ENCODE peak calls at places on chromosomes 13 and 19, in nine cellular contexts. D is fibroblast of the aortic adventitia, F is cardiac muscle cell, X is fibroblast of mammary gland, C is heart right ventricle, P is keratinocyte, A is HCT116, N is IMR-90, R is transverse colon. J is an unnamed sample.

GRCh38 chr13:100440756-100441421 is 147.7 kb downstream of the GGACT start:
- DNase-seq in A (no peak), P (no peak), D (peak), F (no peak), C (no peak), R (no peak), X (peak), N (peak), J (peak)

GRCh38 chr19:32708457-32708856 is 11.1 kb upstream of the TDRD12 start:
- DNase-seq in D (no peak), F (no peak), C (no peak), P (no peak), A (no peak), X (no peak), R (no peak), N (no peak), J (no peak)

GRCh38 chr13:109376936-109377335 is 409.4 kb downstream of the IRS2 start:
- DNase-seq in P (no peak), R (no peak), F (no peak), N (no peak), C (no peak), A (no peak), X (no peak), D (no peak), J (no peak)

GRCh38 chr19:536031-536880 is 4.7 kb downstream of the CDC34 start:
- DNase-seq in D (no peak), C (no peak), F (no peak), X (no peak), R (peak), P (no peak), A (no peak), N (no peak), J (no peak)

GRCh38 chr13:44112700-44113329 is 233.1 kb downstream of the LACC1 start:
- DNase-seq in F (no peak), N (no peak), P (no peak), X (no peak), R (no peak), D (no peak), C (no peak), A (no peak), J (no peak)

GRCh38 chr13:50699874-50700663 is 143.4 kb downstream of the DLEU7 start:
- DNase-seq in D (peak), P (no peak), C (no peak), X (no peak), F (no peak), N (no peak), A (no peak), R (no peak), J (no peak)

GRCh38 chr13:109345433-109345941 is 440.9 kb downstream of the IRS2 start:
- DNase-seq in C (no peak), A (no peak), X (peak), F (no peak), N (peak), R (no peak), D (peak), P (peak), J (peak)

GRCh38 chr19:30070970-30071632 is 129.1 kb downstream of the URI1 start:
- DNase-seq in F (no peak), P (no peak), C (peak), X (no peak), D (no peak), R (peak), A (no peak), N (no peak), J (no peak)

DNA sequence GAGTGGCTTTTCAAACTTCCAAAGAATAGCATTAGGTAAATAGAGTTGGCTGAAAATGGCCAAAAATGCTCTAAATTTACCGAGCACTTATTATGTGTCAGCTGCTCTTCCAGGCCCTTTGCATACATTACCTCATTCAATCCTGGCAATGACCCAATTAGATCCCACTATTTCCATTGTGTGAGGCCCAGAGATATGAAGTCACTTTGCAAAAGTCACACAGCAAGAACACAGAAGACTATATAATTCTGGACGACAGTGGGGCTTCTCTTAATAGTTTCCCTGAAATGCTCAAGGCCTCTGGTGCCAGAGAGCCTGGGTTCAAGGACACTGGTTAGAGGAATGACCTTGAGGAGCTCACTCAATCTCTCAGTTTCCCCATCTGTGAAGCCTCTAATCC is 146.8 kb downstream of the IER2 start:
- DNase-seq in A (no peak), D (no peak), N (peak), R (no peak), P (no peak), F (no peak), X (peak), C (no peak), J (no peak)
- TF ChIP-seq CTCF in A (no peak), D (no peak), N (no peak), R (no peak), P (no peak), F (no peak), X (no peak), C (no peak), J (no peak)

GRCh38 chr19:40723661-40724254 is 6.8 kb downstream of the ITPKC start:
- DNase-seq in A (no peak), R (no peak), F (no peak), X (no peak), C (no peak), D (no peak), P (no peak), N (no peak), J (no peak)
- H3K4me3 ChIP-seq in A (no peak), R (no peak), F (no peak), X (no peak), C (no peak), D (no peak), P (no peak), N (no peak), J (no peak)

DNA sequence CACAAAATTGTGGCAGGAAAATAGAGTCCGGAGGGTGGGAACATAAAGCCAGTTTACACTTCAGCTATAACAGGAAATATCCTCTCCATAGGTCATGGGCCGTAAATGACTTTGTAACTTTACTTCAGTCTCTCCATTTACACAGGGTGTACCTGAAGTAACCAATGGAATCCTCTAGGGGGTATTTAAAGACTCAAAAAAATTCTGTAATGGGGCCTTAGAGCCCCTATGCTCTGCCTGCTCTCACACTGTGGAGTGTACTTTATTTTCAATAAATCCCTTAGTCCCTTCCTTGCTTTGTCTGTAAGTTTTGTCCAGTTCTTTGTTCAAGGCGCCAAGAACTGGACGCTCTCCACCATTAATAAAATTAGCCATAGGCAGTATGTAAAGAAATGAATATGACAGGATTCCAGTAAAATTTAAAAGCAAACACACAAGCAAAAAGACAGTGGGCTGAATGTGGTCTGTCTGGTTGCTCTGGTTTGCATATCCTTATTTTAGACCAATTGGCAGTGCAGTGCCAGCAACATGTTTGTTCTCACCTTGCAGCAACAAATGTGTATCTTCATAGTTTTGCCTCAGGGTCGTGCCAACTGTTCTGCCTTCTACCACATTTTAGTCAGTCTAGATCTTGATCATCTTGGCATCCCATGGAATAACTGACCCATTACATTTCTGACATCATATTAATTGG is 801.5 kb upstream of the SPRY2 start:
- DNase-seq in N (no peak), D (no peak), C (no peak), X (no peak), A (no peak), R (no peak), P (no peak), F (no peak), J (no peak)
- TF ChIP-seq CTCF in N (no peak), D (no peak), C (no peak), X (no peak), A (no peak), R (no peak), P (no peak), F (no peak), J (no peak)

GRCh38 chr19:18225702-18226468 is at the start of gene PDE4C:
- DNase-seq in C (peak), P (no peak), R (no peak), N (no peak), X (no peak), D (no peak), F (no peak), A (no peak), J (no peak)

GRCh38 chr19:18224525-18225354 is 1.5 kb downstream of the PDE4C start:
- DNase-seq in C (peak), A (peak), D (peak), R (peak), P (peak), F (peak), N (peak), X (peak), J (peak)

GRCh38 chr19:18221815-18222725 is 4.2 kb downstream of the PDE4C start:
- DNase-seq in X (no peak), P (no peak), A (no peak), C (no peak), F (no peak), N (no peak), D (no peak), R (no peak), J (no peak)

GRCh38 chr19:18225355-18225701 is 910 bp downstream of the PDE4C start:
- DNase-seq in F (no peak), R (no peak), N (no peak), P (no peak), C (no peak), A (no peak), X (no peak), D (no peak), J (no peak)

DNA sequence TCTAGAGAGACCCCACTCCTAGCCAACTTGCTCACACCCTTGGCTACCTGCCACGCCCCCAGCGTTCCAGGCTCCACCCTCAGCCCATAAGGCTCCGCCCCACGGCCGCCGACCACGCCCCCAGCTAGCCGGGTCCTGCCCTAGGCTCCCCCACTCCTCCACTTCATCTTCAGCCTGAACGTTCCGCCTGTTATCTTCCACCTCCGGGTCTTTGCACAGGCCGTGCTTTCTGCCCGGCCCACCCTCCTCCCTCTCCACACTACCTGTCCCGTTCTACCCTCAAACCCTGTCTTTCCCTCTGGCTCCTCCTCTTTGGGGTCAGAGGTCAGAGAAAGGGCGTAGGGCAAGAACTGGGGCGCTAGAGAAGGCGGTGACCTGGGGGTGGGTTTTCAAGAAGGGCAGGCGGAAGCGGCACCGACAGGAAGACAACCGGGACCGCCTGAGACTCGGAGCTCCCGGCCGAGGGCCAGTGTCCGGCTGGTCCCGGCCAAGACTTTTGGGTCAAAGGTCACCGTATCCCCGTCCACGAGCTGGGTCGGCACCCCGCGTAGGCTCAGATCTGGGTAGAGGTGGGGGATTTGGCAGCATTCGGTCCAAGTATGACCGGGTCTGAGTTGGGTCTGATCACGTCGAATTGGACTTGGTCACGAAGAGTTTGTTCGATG is 2.2 kb downstream of the PDE4C start:
- DNase-seq in F (peak), P (no peak), A (peak), N (no peak), D (no peak), R (peak), C (peak), X (no peak), J (no peak)
- H3K4me3 ChIP-seq in F (peak), P (no peak), A (peak), N (peak), D (peak), R (peak), C (peak), X (peak), J (peak)

DNA sequence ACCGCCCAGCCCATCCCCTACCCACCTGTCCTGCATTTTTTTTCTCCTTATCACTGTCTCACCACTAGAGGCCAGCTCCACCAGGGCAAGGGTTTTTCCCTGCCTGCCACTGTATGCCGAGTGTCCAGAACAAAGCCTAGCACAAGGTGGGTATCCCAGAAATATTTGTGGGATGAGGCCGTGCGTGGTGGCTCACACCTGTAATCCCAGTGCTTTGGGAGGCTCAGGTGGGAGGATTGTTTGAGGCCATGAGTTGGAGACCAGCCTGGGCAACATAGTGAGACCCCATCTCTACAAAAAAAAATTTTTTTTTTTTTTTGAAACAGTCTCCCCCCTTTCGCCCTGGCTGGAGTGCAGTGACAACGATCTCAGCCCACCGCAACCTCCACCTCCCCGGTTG is 2.9 kb upstream of the MRI1 start:
- DNase-seq in R (no peak), P (no peak), N (no peak), F (no peak), X (no peak), A (no peak), C (no peak), D (no peak), J (no peak)
- TF ChIP-seq CTCF in R (no peak), P (no peak), N (no peak), F (no peak), X (no peak), A (peak), C (no peak), D (no peak), J (no peak)

J was measured in fibroblast of pulmonary artery.